ENCODE peak calls at places on chromosomes 6 and 20, in nine cellular contexts. One of them, this sample, is unnamed.

GRCh38 chr6:1619666-1620503 is 10.2 kb downstream of the FOXC1 start:
- DNase-seq in tibial artery: peak; percentile 86
- DNase-seq in neuronal stem cell: no peak
- DNase-seq in PC-3: no peak
- DNase-seq in neural progenitor cell: peak; percentile 77
- DNase-seq in breast epithelium: no peak
- DNase-seq in CD4-positive, alpha-beta memory T cell: no peak
- DNase-seq in pancreas: no peak
- DNase-seq in cardiac muscle cell: no peak
- DNase-seq in this sample: no peak

GRCh38 chr6:1423578-1423977 is 34.2 kb downstream of the FOXF2 start:
- DNase-seq in tibial artery: no peak
- DNase-seq in neuronal stem cell: no peak
- DNase-seq in PC-3: no peak
- DNase-seq in neural progenitor cell: no peak
- DNase-seq in breast epithelium: no peak
- DNase-seq in CD4-positive, alpha-beta memory T cell: no peak
- DNase-seq in pancreas: no peak
- DNase-seq in cardiac muscle cell: no peak
- DNase-seq in this sample: no peak

GRCh38 chr6:42450314-42451145 is 1.2 kb downstream of the TRERF1 start:
- DNase-seq in tibial artery: no peak
- DNase-seq in neuronal stem cell: no peak
- DNase-seq in PC-3: peak; percentile 19
- DNase-seq in neural progenitor cell: peak; percentile 58
- DNase-seq in breast epithelium: no peak
- DNase-seq in CD4-positive, alpha-beta memory T cell: no peak
- DNase-seq in pancreas: no peak
- DNase-seq in cardiac muscle cell: peak; percentile 46
- DNase-seq in this sample: no peak

GRCh38 chr6:2669067-2669710 is 81.5 kb downstream of the MYLK4 start:
- DNase-seq in tibial artery: no peak
- DNase-seq in neuronal stem cell: no peak
- DNase-seq in PC-3: no peak
- DNase-seq in neural progenitor cell: no peak
- DNase-seq in breast epithelium: no peak
- DNase-seq in CD4-positive, alpha-beta memory T cell: no peak
- DNase-seq in pancreas: no peak
- DNase-seq in cardiac muscle cell: no peak
- DNase-seq in this sample: no peak

GRCh38 chr6:166097914-166098522 is 69.6 kb downstream of the TBXT start:
- DNase-seq in tibial artery: peak; percentile 71
- DNase-seq in neuronal stem cell: peak; percentile 61
- DNase-seq in PC-3: peak; percentile 46
- DNase-seq in neural progenitor cell: peak; percentile 81
- DNase-seq in breast epithelium: peak; percentile 62
- DNase-seq in CD4-positive, alpha-beta memory T cell: no peak
- DNase-seq in pancreas: peak; percentile 84
- DNase-seq in cardiac muscle cell: peak; percentile 79
- DNase-seq in this sample: peak; percentile 66

GRCh38 chr6:168709034-168709433 is 268.1 kb downstream of the SMOC2 start:
- DNase-seq in tibial artery: no peak
- DNase-seq in neuronal stem cell: no peak
- DNase-seq in PC-3: no peak
- DNase-seq in neural progenitor cell: no peak
- DNase-seq in breast epithelium: no peak
- DNase-seq in CD4-positive, alpha-beta memory T cell: no peak
- DNase-seq in pancreas: no peak
- DNase-seq in cardiac muscle cell: no peak
- DNase-seq in this sample: no peak

GRCh38 chr20:24892522-24892921 is 56.5 kb upstream of the CST7 start:
- DNase-seq in tibial artery: no peak
- DNase-seq in neuronal stem cell: no peak
- DNase-seq in PC-3: no peak
- DNase-seq in neural progenitor cell: no peak
- DNase-seq in breast epithelium: no peak
- DNase-seq in CD4-positive, alpha-beta memory T cell: no peak
- DNase-seq in pancreas: no peak
- DNase-seq in cardiac muscle cell: no peak
- DNase-seq in this sample: no peak

GRCh38 chr6:161198176-161198575 is 75.7 kb downstream of the AGPAT4 start:
- DNase-seq in tibial artery: no peak
- DNase-seq in neuronal stem cell: no peak
- DNase-seq in PC-3: peak; percentile 54
- DNase-seq in neural progenitor cell: no peak
- DNase-seq in breast epithelium: no peak
- DNase-seq in CD4-positive, alpha-beta memory T cell: no peak
- DNase-seq in pancreas: no peak
- DNase-seq in cardiac muscle cell: no peak
- DNase-seq in this sample: no peak

GRCh38 chr6:160238786-160239751 is 19.6 kb downstream of the SLC22A2 start:
- DNase-seq in tibial artery: no peak
- DNase-seq in neuronal stem cell: no peak
- DNase-seq in PC-3: peak; percentile 66
- DNase-seq in neural progenitor cell: no peak
- DNase-seq in breast epithelium: no peak
- DNase-seq in CD4-positive, alpha-beta memory T cell: no peak
- DNase-seq in pancreas: no peak
- DNase-seq in cardiac muscle cell: no peak
- DNase-seq in this sample: no peak

GRCh38 chr6:111591370-111591900 is 14.2 kb downstream of the TRAF3IP2 start:
- DNase-seq in tibial artery: peak; percentile 97
- DNase-seq in neuronal stem cell: no peak
- DNase-seq in PC-3: peak; percentile 98
- DNase-seq in neural progenitor cell: no peak
- DNase-seq in breast epithelium: peak; percentile 92
- DNase-seq in CD4-positive, alpha-beta memory T cell: no peak
- DNase-seq in pancreas: peak; percentile 73
- DNase-seq in cardiac muscle cell: no peak
- DNase-seq in this sample: no peak

GRCh38 chr6:111588366-111588765 is 17.3 kb downstream of the TRAF3IP2 start:
- DNase-seq in tibial artery: no peak
- DNase-seq in neuronal stem cell: no peak
- DNase-seq in PC-3: no peak
- DNase-seq in neural progenitor cell: no peak
- DNase-seq in breast epithelium: no peak
- DNase-seq in CD4-positive, alpha-beta memory T cell: no peak
- DNase-seq in pancreas: no peak
- DNase-seq in cardiac muscle cell: no peak
- DNase-seq in this sample: no peak

GRCh38 chr6:111589366-111589765 is 16.3 kb downstream of the TRAF3IP2 start:
- DNase-seq in tibial artery: peak; percentile 87
- DNase-seq in neuronal stem cell: no peak
- DNase-seq in PC-3: peak; percentile 89
- DNase-seq in neural progenitor cell: no peak
- DNase-seq in breast epithelium: no peak
- DNase-seq in CD4-positive, alpha-beta memory T cell: no peak
- DNase-seq in pancreas: no peak
- DNase-seq in cardiac muscle cell: no peak
- DNase-seq in this sample: no peak

GRCh38 chr6:111591901-111592461 is 13.7 kb downstream of the TRAF3IP2 start:
- DNase-seq in tibial artery: no peak
- DNase-seq in neuronal stem cell: no peak
- DNase-seq in PC-3: peak; percentile 37
- DNase-seq in neural progenitor cell: no peak
- DNase-seq in breast epithelium: no peak
- DNase-seq in CD4-positive, alpha-beta memory T cell: no peak
- DNase-seq in pancreas: no peak
- DNase-seq in cardiac muscle cell: no peak
- DNase-seq in this sample: no peak

DNA sequence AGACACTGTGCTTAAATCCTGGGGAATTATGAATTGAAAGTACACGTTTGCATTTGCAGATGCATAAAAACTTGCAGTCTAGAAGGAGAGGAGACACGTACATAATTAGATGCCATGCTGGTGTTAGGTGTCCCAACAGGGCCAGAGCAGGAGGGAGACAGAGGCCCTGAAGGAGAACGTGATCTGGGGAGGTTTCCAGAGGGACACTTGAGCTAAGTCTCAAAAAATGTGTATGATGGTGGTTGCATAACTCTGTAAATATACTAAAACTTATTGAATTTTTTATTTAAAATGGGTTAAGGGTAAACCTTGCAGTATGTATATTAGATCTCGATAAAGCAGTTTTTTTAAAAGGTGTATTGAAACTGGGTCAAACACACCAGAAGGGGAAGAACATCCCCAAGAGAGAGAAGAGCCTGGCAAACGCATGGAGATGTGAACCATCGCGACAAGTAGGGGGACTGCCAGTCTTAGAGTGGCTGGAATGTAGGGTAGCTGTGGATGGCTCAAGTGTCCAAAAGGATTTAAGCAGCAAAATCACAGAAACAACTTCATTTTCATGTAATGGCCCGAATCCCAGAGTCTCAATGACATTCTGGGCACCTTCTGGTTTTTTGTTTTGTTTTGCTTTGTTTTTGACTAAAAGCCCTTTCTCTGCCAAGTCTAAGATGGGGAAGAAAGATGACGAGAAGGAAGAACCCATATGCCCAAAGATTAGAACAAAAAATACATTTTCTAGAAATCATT is 15.3 kb downstream of the TRAF3IP2 start:
- DNase-seq in tibial artery: no peak
- DNase-seq in neuronal stem cell: no peak
- DNase-seq in PC-3: peak; percentile 43
- DNase-seq in neural progenitor cell: no peak
- DNase-seq in breast epithelium: no peak
- DNase-seq in CD4-positive, alpha-beta memory T cell: no peak
- DNase-seq in pancreas: no peak
- DNase-seq in cardiac muscle cell: no peak
- DNase-seq in this sample: no peak
- H3K4me1 ChIP-seq in tibial artery: peaks cover 64% of the 10 kb centered on the region
- H3K4me1 ChIP-seq in neuronal stem cell: peaks cover 7% of the 10 kb centered on the region
- H3K4me1 ChIP-seq in PC-3: peaks cover 68% of the 10 kb centered on the region
- H3K4me1 ChIP-seq in neural progenitor cell: peaks cover 13% of the 10 kb centered on the region
- H3K4me1 ChIP-seq in breast epithelium: peaks cover 15% of the 10 kb centered on the region
- H3K4me1 ChIP-seq in CD4-positive, alpha-beta memory T cell: peaks cover 18% of the 10 kb centered on the region
- H3K4me1 ChIP-seq in pancreas: peaks cover 19% of the 10 kb centered on the region
- H3K4me1 ChIP-seq in cardiac muscle cell: peaks cover 33% of the 10 kb centered on the region
- H3K4me1 ChIP-seq in this sample: no peaks in the 10 kb centered on the region

DNA sequence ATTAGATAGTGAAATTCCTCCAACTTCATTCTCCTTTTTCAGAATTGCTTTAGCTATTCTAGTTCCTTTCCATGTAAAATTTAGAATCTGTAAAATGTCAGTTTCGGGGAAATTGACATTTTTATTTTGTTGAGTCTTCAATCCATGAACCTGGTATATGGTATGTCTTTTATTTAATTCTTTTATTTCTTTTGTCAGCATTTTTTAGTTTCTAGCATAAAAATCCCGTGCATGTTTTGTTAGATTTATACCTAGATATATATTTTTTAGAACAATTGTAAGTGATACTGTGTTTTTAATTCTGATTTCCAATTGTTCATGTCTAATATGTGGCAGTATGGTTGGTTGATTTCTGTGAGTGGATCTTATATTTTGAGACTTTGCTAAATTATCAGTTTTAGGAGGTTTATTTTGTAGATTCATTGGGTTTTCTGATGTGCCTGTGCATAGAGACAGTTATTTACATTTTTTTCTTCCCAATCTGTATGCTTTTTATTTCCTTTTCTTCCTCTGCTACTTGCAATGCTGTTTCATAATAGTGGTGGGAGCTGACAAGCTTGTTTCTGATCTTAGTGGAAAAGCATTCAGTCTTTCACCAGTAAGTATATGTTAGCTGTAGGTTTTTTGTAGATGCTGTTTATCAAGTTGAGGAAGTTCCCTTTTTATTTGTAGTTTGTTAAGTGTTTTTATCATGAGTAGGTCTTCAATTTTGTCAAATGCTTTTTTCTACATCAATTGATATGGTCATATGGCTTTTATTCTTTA is 13.7 kb downstream of the TAB2 start:
- DNase-seq in tibial artery: no peak
- DNase-seq in neuronal stem cell: no peak
- DNase-seq in PC-3: no peak
- DNase-seq in neural progenitor cell: no peak
- DNase-seq in breast epithelium: no peak
- DNase-seq in CD4-positive, alpha-beta memory T cell: no peak
- DNase-seq in pancreas: no peak
- DNase-seq in cardiac muscle cell: no peak
- DNase-seq in this sample: no peak
- H3K4me1 ChIP-seq in tibial artery: peaks cover 15% of the 10 kb centered on the region
- H3K4me1 ChIP-seq in neuronal stem cell: peaks cover 12% of the 10 kb centered on the region
- H3K4me1 ChIP-seq in PC-3: peaks cover 50% of the 10 kb centered on the region
- H3K4me1 ChIP-seq in neural progenitor cell: peaks cover 40% of the 10 kb centered on the region
- H3K4me1 ChIP-seq in breast epithelium: peaks cover 11% of the 10 kb centered on the region
- H3K4me1 ChIP-seq in CD4-positive, alpha-beta memory T cell: peaks cover 98% of the 10 kb centered on the region
- H3K4me1 ChIP-seq in pancreas: peaks cover 46% of the 10 kb centered on the region
- H3K4me1 ChIP-seq in cardiac muscle cell: peaks cover 69% of the 10 kb centered on the region
- H3K4me1 ChIP-seq in this sample: no peaks in the 10 kb centered on the region

GRCh38 chr6:4023240-4023639 is 55.7 kb downstream of the FAM217A start:
- DNase-seq in tibial artery: no peak
- DNase-seq in neuronal stem cell: no peak
- DNase-seq in PC-3: no peak
- DNase-seq in neural progenitor cell: no peak
- DNase-seq in breast epithelium: no peak
- DNase-seq in CD4-positive, alpha-beta memory T cell: no peak
- DNase-seq in pancreas: no peak
- DNase-seq in cardiac muscle cell: no peak
- DNase-seq in this sample: no peak
- H3K4me1 ChIP-seq in tibial artery: peaks cover 45% of the 10 kb centered on the region
- H3K4me1 ChIP-seq in neuronal stem cell: peaks cover 15% of the 10 kb centered on the region
- H3K4me1 ChIP-seq in PC-3: peaks cover 41% of the 10 kb centered on the region
- H3K4me1 ChIP-seq in neural progenitor cell: peaks cover 16% of the 10 kb centered on the region
- H3K4me1 ChIP-seq in breast epithelium: peaks cover 22% of the 10 kb centered on the region
- H3K4me1 ChIP-seq in CD4-positive, alpha-beta memory T cell: peaks cover 74% of the 10 kb centered on the region
- H3K4me1 ChIP-seq in pancreas: peaks cover 25% of the 10 kb centered on the region
- H3K4me1 ChIP-seq in cardiac muscle cell: peaks cover 17% of the 10 kb centered on the region
- H3K4me1 ChIP-seq in this sample: no peaks in the 10 kb centered on the region

GRCh38 chr6:157848693-157849092 is 25.6 kb downstream of the SNX9 start:
- DNase-seq in tibial artery: no peak
- DNase-seq in neuronal stem cell: no peak
- DNase-seq in PC-3: no peak
- DNase-seq in neural progenitor cell: no peak
- DNase-seq in breast epithelium: no peak
- DNase-seq in CD4-positive, alpha-beta memory T cell: no peak
- DNase-seq in pancreas: no peak
- DNase-seq in cardiac muscle cell: no peak
- DNase-seq in this sample: no peak

GRCh38 chr6:157849288-157850017 is 26.4 kb downstream of the SNX9 start:
- DNase-seq in tibial artery: no peak
- DNase-seq in neuronal stem cell: no peak
- DNase-seq in PC-3: no peak
- DNase-seq in neural progenitor cell: no peak
- DNase-seq in breast epithelium: no peak
- DNase-seq in CD4-positive, alpha-beta memory T cell: no peak
- DNase-seq in pancreas: no peak
- DNase-seq in cardiac muscle cell: no peak
- DNase-seq in this sample: no peak

GRCh38 chr6:157847846-157848245 is 24.8 kb downstream of the SNX9 start:
- DNase-seq in tibial artery: no peak
- DNase-seq in neuronal stem cell: no peak
- DNase-seq in PC-3: no peak
- DNase-seq in neural progenitor cell: no peak
- DNase-seq in breast epithelium: no peak
- DNase-seq in CD4-positive, alpha-beta memory T cell: no peak
- DNase-seq in pancreas: no peak
- DNase-seq in cardiac muscle cell: no peak
- DNase-seq in this sample: no peak

GRCh38 chr6:157842213-157842612 is 19.2 kb downstream of the SNX9 start:
- DNase-seq in tibial artery: no peak
- DNase-seq in neuronal stem cell: no peak
- DNase-seq in PC-3: no peak
- DNase-seq in neural progenitor cell: no peak
- DNase-seq in breast epithelium: no peak
- DNase-seq in CD4-positive, alpha-beta memory T cell: no peak
- DNase-seq in pancreas: no peak
- DNase-seq in cardiac muscle cell: no peak
- DNase-seq in this sample: no peak

GRCh38 chr6:157845493-157846259 is 22.6 kb downstream of the SNX9 start:
- DNase-seq in tibial artery: no peak
- DNase-seq in neuronal stem cell: no peak
- DNase-seq in PC-3: peak; percentile 31
- DNase-seq in neural progenitor cell: no peak
- DNase-seq in breast epithelium: no peak
- DNase-seq in CD4-positive, alpha-beta memory T cell: no peak
- DNase-seq in pancreas: no peak
- DNase-seq in cardiac muscle cell: no peak
- DNase-seq in this sample: no peak
- H3K4me1 ChIP-seq in tibial artery: peaks cover 17% of the 10 kb centered on the region
- H3K4me1 ChIP-seq in neuronal stem cell: no peaks in the 10 kb centered on the region
- H3K4me1 ChIP-seq in PC-3: peaks cover 48% of the 10 kb centered on the region
- H3K4me1 ChIP-seq in neural progenitor cell: peaks cover 18% of the 10 kb centered on the region
- H3K4me1 ChIP-seq in breast epithelium: peaks cover 6% of the 10 kb centered on the region
- H3K4me1 ChIP-seq in CD4-positive, alpha-beta memory T cell: peaks cover 19% of the 10 kb centered on the region
- H3K4me1 ChIP-seq in pancreas: peaks cover 20% of the 10 kb centered on the region
- H3K4me1 ChIP-seq in cardiac muscle cell: peaks cover 6% of the 10 kb centered on the region
- H3K4me1 ChIP-seq in this sample: peaks cover 3% of the 10 kb centered on the region